ENCODE peak calls at places on chromosome 17, in eight cellular contexts. G, K, P, H, A, N, U and E are unnamed samples.

GRCh38 chr17:32863559-32863958 is 13.4 kb downstream of the MYO1D start:
- DNase-seq in G (no peak), K (no peak), P (no peak), H (no peak), A (no peak), N (no peak), U (no peak), E (no peak)

GRCh38 chr17:5762191-5762590 is 177.9 kb upstream of the NLRP1 start:
- DNase-seq in G (no peak), K (no peak), P (no peak), H (no peak), A (no peak), N (no peak), U (no peak), E (no peak)

GRCh38 chr17:7356779-7357178 is 1.8 kb downstream of the TMEM95 start:
- DNase-seq in G (no peak), K (no peak), P (no peak), H (no peak), A (peak), N (no peak), U (no peak), E (no peak)

GRCh38 chr17:65556014-65556909 is 5.2 kb downstream of the AXIN2 start:
- DNase-seq in G (peak), K (peak), P (peak), H (peak), A (peak), N (peak), U (peak), E (peak)

GRCh38 chr17:75594499-75595283 is 7.1 kb downstream of the MYO15B start:
- DNase-seq in G (no peak), K (no peak), P (no peak), H (no peak), A (no peak), N (no peak), U (no peak), E (no peak)

GRCh38 chr17:1412185-1413110 is 12.4 kb upstream of the YWHAE start:
- DNase-seq in G (no peak), K (no peak), P (no peak), H (no peak), A (no peak), N (no peak), U (no peak), E (no peak)

GRCh38 chr17:36686123-36686669 is 84.8 kb downstream of the MRM1 start:
- DNase-seq in G (no peak), K (peak), P (no peak), H (no peak), A (no peak), N (no peak), U (no peak), E (no peak)

GRCh38 chr17:77674358-77674757 is 284.1 kb upstream of the TNRC6C start:
- DNase-seq in G (no peak), K (no peak), P (no peak), H (no peak), A (no peak), N (no peak), U (no peak), E (no peak)

GRCh38 chr17:32774286-32775084 is 102.4 kb downstream of the MYO1D start:
- DNase-seq in G (no peak), K (no peak), P (no peak), H (no peak), A (peak), N (no peak), U (no peak), E (no peak)